ENCODE peak calls at places on chromosomes 12 and 14, in six cellular contexts. L is cardiac fibroblast; D is activated CD4-positive, CD25-positive, alpha-beta regulatory T cell; E is Peyer's patch; Y is HCT116; M is CD8-positive, alpha-beta T cell. V is an unnamed sample.

GRCh38 chr12:18690653-18691052 is 47.2 kb downstream of the PLCZ1 start:
- DNase-seq in L (peak; percentile 29), D (no peak), E (no peak), Y (peak; percentile 79), M (no peak), V (no peak)

GRCh38 chr12:94329366-94329765 is 130.3 kb downstream of the CEP83 start:
- DNase-seq in L (no peak), D (no peak), E (no peak), Y (no peak), M (no peak), V (no peak)

GRCh38 chr12:98578821-98579220 is 14.7 kb upstream of the SLC25A3 start:
- DNase-seq in L (no peak), D (no peak), E (no peak), Y (peak; percentile 51), M (no peak), V (peak; percentile 68)

GRCh38 chr14:49306152-49306751 is 279.9 kb downstream of the RPS29 start:
- DNase-seq in L (peak; percentile 26), D (no peak), E (no peak), Y (peak; percentile 18), M (no peak), V (no peak)

GRCh38 chr12:50182461-50182860 is 15.3 kb upstream of the CERS5 start:
- DNase-seq in L (no peak), D (no peak), E (no peak), Y (no peak), M (no peak), V (no peak)

GRCh38 chr12:123391546-123392343 is 7.8 kb downstream of the KMT5A start:
- DNase-seq in L (no peak), D (no peak), E (no peak), Y (no peak), M (no peak), V (no peak)

GRCh38 chr14:28083456-28083855 is 683.1 kb upstream of the FOXG1 start:
- DNase-seq in L (no peak), D (no peak), E (no peak), Y (no peak), M (no peak), V (no peak)

GRCh38 chr14:93939304-93940229 is 12.4 kb downstream of the FAM181A start:
- DNase-seq in L (peak; percentile 67), D (peak; percentile 83), E (peak; percentile 84), Y (peak; percentile 56), M (peak; percentile 95), V (no peak)

GRCh38 chr12:114401346-114402320 is 4.3 kb downstream of the TBX5 start:
- DNase-seq in L (no peak), D (no peak), E (no peak), Y (no peak), M (no peak), V (no peak)

GRCh38 chr12:52515319-52515646 is 4.9 kb downstream of the KRT5 start:
- DNase-seq in L (no peak), D (no peak), E (no peak), Y (no peak), M (no peak), V (no peak)

GRCh38 chr12:20132818-20133217 is 235.5 kb upstream of the PDE3A start:
- DNase-seq in L (no peak), D (no peak), E (no peak), Y (no peak), M (no peak), V (no peak)

GRCh38 chr14:68977137-68977740 is 1.9 kb downstream of the ACTN1 start:
- DNase-seq in L (no peak), D (no peak), E (no peak), Y (no peak), M (no peak), V (no peak)

V was measured in H4.